ENCODE peak calls at places on chromosome 9, in seven cellular contexts. L, M, B, R, G, A and Z are unnamed samples.

GRCh38 chr9:127128341-127129072 is 6.1 kb upstream of the ANGPTL2 start:
- DNase-seq in L (no peak), M (no peak), B (no peak), R (peak; percentile 43), G (no peak), A (peak; percentile 65), Z (peak; percentile 58)

GRCh38 chr9:4615251-4615650 is 46.8 kb upstream of the PLPP6 start:
- DNase-seq in L (no peak), M (no peak), B (no peak), R (peak; percentile 81), G (no peak), A (peak; percentile 94), Z (peak; percentile 86)

GRCh38 chr9:118533101-118533500 is 828.9 kb downstream of the TLR4 start:
- DNase-seq in L (no peak), M (no peak), B (no peak), R (peak; percentile 23), G (no peak), A (peak; percentile 65), Z (no peak)

GRCh38 chr9:126847051-126847450 is 13.4 kb upstream of the ZBTB34 start:
- DNase-seq in L (no peak), M (no peak), B (no peak), R (no peak), G (no peak), A (no peak), Z (no peak)

GRCh38 chr9:79661279-79661678 is 89.5 kb downstream of the TLE4 start:
- DNase-seq in L (no peak), M (no peak), B (no peak), R (no peak), G (no peak), A (no peak), Z (no peak)

GRCh38 chr9:9921771-9922170 is 691.0 kb downstream of the PTPRD start:
- DNase-seq in L (no peak), M (no peak), B (no peak), R (no peak), G (no peak), A (no peak), Z (no peak)

GRCh38 chr9:78866228-78867132 is 569.6 kb downstream of the PSAT1 start:
- DNase-seq in L (no peak), M (peak; percentile 2), B (no peak), R (peak; percentile 97), G (peak; percentile 69), A (peak; percentile 94), Z (peak; percentile 86)

GRCh38 chr9:115691097-115691496 is 462.5 kb upstream of the PAPPA start:
- DNase-seq in L (no peak), M (no peak), B (no peak), R (peak; percentile 98), G (peak; percentile 77), A (peak; percentile 98), Z (peak; percentile 98)

GRCh38 chr9:33225319-33226152 is 14.4 kb upstream of the SPINK4 start:
- DNase-seq in L (peak; percentile 55), M (peak; percentile 57), B (peak; percentile 64), R (peak; percentile 59), G (no peak), A (peak; percentile 86), Z (peak; percentile 90)

GRCh38 chr9:93291536-93292287 is 107.8 kb downstream of the WNK2 start:
- DNase-seq in L (no peak), M (no peak), B (no peak), R (no peak), G (no peak), A (no peak), Z (no peak)
- TF ChIP-seq EZH2 in L (no peak), M (no peak), B (no peak), R (no peak), G (no peak), A (no peak), Z (no peak)

GRCh38 chr9:130518198-130518597 is 61.2 kb upstream of the FUBP3 start:
- DNase-seq in L (no peak), M (no peak), B (no peak), R (no peak), G (no peak), A (no peak), Z (no peak)

GRCh38 chr9:130512199-130512598 is 67.2 kb upstream of the FUBP3 start:
- DNase-seq in L (no peak), M (no peak), B (no peak), R (no peak), G (no peak), A (no peak), Z (no peak)

GRCh38 chr9:130508218-130508617 is 63.5 kb downstream of the ASS1 start:
- DNase-seq in L (no peak), M (no peak), B (no peak), R (no peak), G (no peak), A (no peak), Z (no peak)

GRCh38 chr9:130513094-130513493 is 66.3 kb upstream of the FUBP3 start:
- DNase-seq in L (no peak), M (no peak), B (no peak), R (no peak), G (no peak), A (no peak), Z (no peak)
- H3K4me3 ChIP-seq in L (no peak overlapping the region), M (no peak overlapping the region), B (no peak overlapping the region), R (no peak overlapping the region), G (no peak overlapping the region), A (no peak overlapping the region), Z (no peak overlapping the region)

DNA sequence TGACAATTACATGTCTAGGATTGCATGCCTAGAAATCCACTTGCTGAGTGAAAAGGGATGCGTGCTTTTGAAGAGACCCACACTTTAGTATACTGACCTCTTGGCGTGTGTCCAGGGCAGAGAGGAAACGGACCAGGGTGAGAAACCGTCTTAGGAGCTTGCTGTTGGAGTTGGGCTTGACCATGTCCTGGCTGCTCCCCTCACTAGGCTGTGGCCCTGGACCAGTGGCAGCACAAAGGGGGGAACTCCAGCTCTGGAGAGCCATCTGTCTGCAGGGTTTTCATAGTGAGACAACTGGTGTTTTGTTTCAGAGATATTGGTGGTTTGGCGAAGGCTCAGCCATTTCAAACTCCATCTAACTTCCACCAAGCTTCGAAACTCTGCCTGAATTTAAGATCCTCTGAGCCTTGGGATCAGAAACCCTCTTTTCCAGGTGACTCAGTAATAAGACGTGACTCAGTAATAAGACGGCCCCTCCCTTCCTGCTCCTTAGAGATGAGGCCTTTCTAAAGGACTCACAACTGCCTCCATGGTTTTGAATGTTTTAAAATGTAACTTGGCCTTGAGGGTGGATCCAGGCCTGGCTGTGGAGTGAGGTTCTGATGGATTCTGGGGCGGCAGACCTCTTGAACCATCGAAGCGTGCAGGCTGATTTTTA is 165.8 kb downstream of the MELK start:
- DNase-seq in L (no peak), M (no peak), B (no peak), R (peak; percentile 20), G (peak; percentile 9), A (peak; percentile 84), Z (peak; percentile 52)
- H2AFZ ChIP-seq in L (no peak overlapping the region), M (no peak overlapping the region), B (no peak overlapping the region), R (no peak overlapping the region), G (peak overlapping the region; percentile 78), A (peak overlapping the region; percentile 63), Z (no peak overlapping the region)

GRCh38 chr9:136267261-136268111 is 21.9 kb upstream of the QSOX2 start:
- DNase-seq in L (peak; percentile 94), M (peak; percentile 54), B (no peak), R (peak; percentile 58), G (peak; percentile 48), A (peak; percentile 94), Z (peak; percentile 84)
- TF ChIP-seq EZH2 in L (no peak), M (no peak), B (no peak), R (no peak), G (no peak), A (no peak), Z (no peak)

GRCh38 chr9:68708089-68708488 is 3.0 kb downstream of the PIP5K1B start:
- DNase-seq in L (no peak), M (no peak), B (no peak), R (no peak), G (no peak), A (no peak), Z (no peak)

GRCh38 chr9:68708513-68708912 is 3.5 kb downstream of the PIP5K1B start:
- DNase-seq in L (no peak), M (no peak), B (no peak), R (no peak), G (no peak), A (no peak), Z (no peak)

GRCh38 chr9:68705636-68706578 is 867 bp downstream of the PIP5K1B start:
- DNase-seq in L (peak; percentile 31), M (peak; percentile 46), B (no peak), R (no peak), G (no peak), A (no peak), Z (peak; percentile 6)

GRCh38 chr9:68704804-68705635 is at the start of gene PIP5K1B:
- DNase-seq in L (peak; percentile 90), M (peak; percentile 70), B (no peak), R (peak; percentile 43), G (no peak), A (peak; percentile 66), Z (peak; percentile 61)

DNA sequence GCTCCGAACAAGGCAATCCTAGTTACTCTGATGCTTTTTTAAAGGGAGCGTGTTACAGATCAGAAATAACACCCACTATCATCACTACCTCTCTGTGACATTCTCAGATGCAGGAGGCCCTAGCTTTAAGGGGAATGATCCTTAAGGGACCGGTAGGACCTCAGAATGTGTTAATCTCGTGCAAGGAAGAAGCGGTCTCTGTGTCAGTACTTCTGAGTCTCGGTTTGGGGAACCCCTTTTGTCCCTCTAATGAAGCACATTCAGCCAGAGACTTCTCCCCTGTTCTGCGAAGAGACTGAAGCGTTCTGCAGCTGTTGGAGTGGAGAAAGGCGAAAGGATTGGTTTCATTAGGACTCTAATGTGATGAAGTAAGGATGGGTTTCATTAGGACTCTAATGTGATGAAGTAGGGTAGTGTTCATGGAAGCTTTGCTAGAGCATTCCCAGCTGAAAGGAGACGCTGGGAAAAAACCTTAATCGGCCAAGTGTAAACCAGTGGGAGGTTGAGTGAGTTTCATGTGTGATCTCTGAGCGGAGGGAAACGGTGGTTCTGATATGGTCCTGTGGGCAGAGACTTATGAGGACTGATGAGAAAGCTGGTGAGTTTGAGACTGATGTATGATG is 1.6 kb downstream of the PIP5K1B start:
- DNase-seq in L (peak; percentile 34), M (no peak), B (peak; percentile 63), R (no peak), G (no peak), A (no peak), Z (no peak)
- H3K4me3 ChIP-seq in L (peak overlapping the region; percentile 87), M (peak overlapping the region; percentile 89), B (peak overlapping the region; percentile 98), R (no peak overlapping the region), G (no peak overlapping the region), A (no peak overlapping the region), Z (no peak overlapping the region)